ENCODE peak calls at places on chromosome 4, in seven cellular contexts. One of them, this sample, is unnamed.

GRCh38 chr4:147773261-147774184 is 41.6 kb downstream of the ARHGAP10 start:
- DNase-seq in NCI-H1092 treated with DMSO at 0.1 percent for 48 hours: no peak
- DNase-seq in progenitor cell of endocrine pancreas: no peak
- DNase-seq in GM20000: no peak
- DNase-seq in naive thymus-derived CD8-positive, alpha-beta T cell: no peak
- DNase-seq in CD4-positive, alpha-beta T cell: no peak
- DNase-seq in caudate nucleus: no peak
- DNase-seq in this sample: no peak

GRCh38 chr4:86388252-86388651 is 28.4 kb upstream of the MAPK10 start:
- DNase-seq in progenitor cell of endocrine pancreas: no peak
- DNase-seq in NCI-H1092 treated with DMSO at 0.1 percent for 48 hours: no peak
- DNase-seq in naive thymus-derived CD8-positive, alpha-beta T cell: no peak
- DNase-seq in caudate nucleus: no peak
- DNase-seq in GM20000: no peak
- DNase-seq in CD4-positive, alpha-beta T cell: no peak
- DNase-seq in this sample: no peak

GRCh38 chr4:128123036-128123435 is 61.9 kb downstream of the LARP1B start:
- DNase-seq in GM20000: no peak
- DNase-seq in progenitor cell of endocrine pancreas: no peak
- DNase-seq in naive thymus-derived CD8-positive, alpha-beta T cell: no peak
- DNase-seq in caudate nucleus: no peak
- DNase-seq in CD4-positive, alpha-beta T cell: no peak
- DNase-seq in NCI-H1092 treated with DMSO at 0.1 percent for 48 hours: no peak
- DNase-seq in this sample: no peak

GRCh38 chr4:14023901-14024300 is 396.4 kb upstream of the BOD1L1 start:
- DNase-seq in naive thymus-derived CD8-positive, alpha-beta T cell: no peak
- DNase-seq in GM20000: no peak
- DNase-seq in caudate nucleus: no peak
- DNase-seq in CD4-positive, alpha-beta T cell: no peak
- DNase-seq in NCI-H1092 treated with DMSO at 0.1 percent for 48 hours: no peak
- DNase-seq in progenitor cell of endocrine pancreas: no peak
- DNase-seq in this sample: no peak

GRCh38 chr4:169160825-169161224 is 109.9 kb downstream of the SH3RF1 start:
- DNase-seq in GM20000: no peak
- DNase-seq in naive thymus-derived CD8-positive, alpha-beta T cell: no peak
- DNase-seq in NCI-H1092 treated with DMSO at 0.1 percent for 48 hours: no peak
- DNase-seq in caudate nucleus: no peak
- DNase-seq in progenitor cell of endocrine pancreas: no peak
- DNase-seq in CD4-positive, alpha-beta T cell: no peak
- DNase-seq in this sample: no peak

GRCh38 chr4:179624768-179625181 is 2182.5 kb upstream of the AGA start:
- DNase-seq in progenitor cell of endocrine pancreas: no peak
- DNase-seq in naive thymus-derived CD8-positive, alpha-beta T cell: no peak
- DNase-seq in GM20000: no peak
- DNase-seq in caudate nucleus: no peak
- DNase-seq in NCI-H1092 treated with DMSO at 0.1 percent for 48 hours: no peak
- DNase-seq in CD4-positive, alpha-beta T cell: no peak
- DNase-seq in this sample: no peak

GRCh38 chr4:171340282-171340681 is 472.9 kb upstream of the GALNTL6 start:
- DNase-seq in caudate nucleus: no peak
- DNase-seq in CD4-positive, alpha-beta T cell: no peak
- DNase-seq in NCI-H1092 treated with DMSO at 0.1 percent for 48 hours: no peak
- DNase-seq in progenitor cell of endocrine pancreas: no peak
- DNase-seq in naive thymus-derived CD8-positive, alpha-beta T cell: no peak
- DNase-seq in GM20000: no peak
- DNase-seq in this sample: no peak

GRCh38 chr4:153553155-153553819 is 87.1 kb downstream of the TMEM131L start:
- DNase-seq in naive thymus-derived CD8-positive, alpha-beta T cell: no peak
- DNase-seq in progenitor cell of endocrine pancreas: no peak
- DNase-seq in caudate nucleus: no peak
- DNase-seq in CD4-positive, alpha-beta T cell: no peak
- DNase-seq in NCI-H1092 treated with DMSO at 0.1 percent for 48 hours: no peak
- DNase-seq in GM20000: no peak
- DNase-seq in this sample: no peak

GRCh38 chr4:61911313-61911756 is 711.2 kb downstream of the ADGRL3 start:
- DNase-seq in caudate nucleus: no peak
- DNase-seq in CD4-positive, alpha-beta T cell: no peak
- DNase-seq in progenitor cell of endocrine pancreas: no peak
- DNase-seq in NCI-H1092 treated with DMSO at 0.1 percent for 48 hours: no peak
- DNase-seq in GM20000: no peak
- DNase-seq in naive thymus-derived CD8-positive, alpha-beta T cell: no peak
- DNase-seq in this sample: no peak

GRCh38 chr4:10186228-10187214 is 69.9 kb upstream of the WDR1 start:
- DNase-seq in CD4-positive, alpha-beta T cell: no peak
- DNase-seq in GM20000: no peak
- DNase-seq in naive thymus-derived CD8-positive, alpha-beta T cell: no peak
- DNase-seq in NCI-H1092 treated with DMSO at 0.1 percent for 48 hours: no peak
- DNase-seq in caudate nucleus: no peak
- DNase-seq in progenitor cell of endocrine pancreas: no peak
- DNase-seq in this sample: no peak

GRCh38 chr4:185711764-185712163 is 100.2 kb downstream of the SORBS2 start:
- DNase-seq in progenitor cell of endocrine pancreas: no peak
- DNase-seq in NCI-H1092 treated with DMSO at 0.1 percent for 48 hours: no peak
- DNase-seq in naive thymus-derived CD8-positive, alpha-beta T cell: no peak
- DNase-seq in GM20000: no peak
- DNase-seq in caudate nucleus: no peak
- DNase-seq in CD4-positive, alpha-beta T cell: no peak
- DNase-seq in this sample: no peak

GRCh38 chr4:89708903-89709361 is 128.0 kb downstream of the SNCA start:
- DNase-seq in naive thymus-derived CD8-positive, alpha-beta T cell: no peak
- DNase-seq in caudate nucleus: peak
- DNase-seq in NCI-H1092 treated with DMSO at 0.1 percent for 48 hours: no peak
- DNase-seq in progenitor cell of endocrine pancreas: no peak
- DNase-seq in GM20000: no peak
- DNase-seq in CD4-positive, alpha-beta T cell: no peak
- DNase-seq in this sample: no peak

GRCh38 chr4:2047031-2047660 is 12.0 kb upstream of the NAT8L start:
- DNase-seq in NCI-H1092 treated with DMSO at 0.1 percent for 48 hours: no peak
- DNase-seq in naive thymus-derived CD8-positive, alpha-beta T cell: no peak
- DNase-seq in caudate nucleus: no peak
- DNase-seq in GM20000: no peak
- DNase-seq in progenitor cell of endocrine pancreas: no peak
- DNase-seq in CD4-positive, alpha-beta T cell: no peak
- DNase-seq in this sample: no peak

GRCh38 chr4:3685081-3685645 is 81.0 kb upstream of the ADRA2C start:
- DNase-seq in CD4-positive, alpha-beta T cell: no peak
- DNase-seq in naive thymus-derived CD8-positive, alpha-beta T cell: no peak
- DNase-seq in progenitor cell of endocrine pancreas: no peak
- DNase-seq in NCI-H1092 treated with DMSO at 0.1 percent for 48 hours: no peak
- DNase-seq in GM20000: no peak
- DNase-seq in caudate nucleus: no peak
- DNase-seq in this sample: no peak